ENCODE peak calls at places on chromosomes 6 and 20, in four cellular contexts. M is aorta, O is A549, U is heart right ventricle. I is an unnamed sample.

GRCh38 chr6:135673671-135674309 is 176.2 kb upstream of the AHI1 start:
- DNase-seq in M (no peak), O (no peak), U (no peak), I (no peak)

GRCh38 chr6:25012657-25013056 is 76.9 kb upstream of the RIPOR2 start:
- DNase-seq in M (no peak), O (no peak), U (no peak), I (no peak)

GRCh38 chr20:25525295-25525694 is 60.0 kb downstream of the NINL start:
- DNase-seq in M (no peak), O (no peak), U (no peak), I (no peak)

GRCh38 chr20:39044501-39044900 is 82.4 kb downstream of the DHX35 start:
- DNase-seq in M (no peak), O (no peak), U (no peak), I (no peak)

GRCh38 chr20:24493181-24493580 is 23.8 kb downstream of the SYNDIG1 start:
- DNase-seq in M (no peak), O (no peak), U (no peak), I (no peak)

GRCh38 chr6:52877786-52878185 is 31.7 kb downstream of the GSTA3 start:
- DNase-seq in M (no peak), O (no peak), U (no peak), I (no peak)

GRCh38 chr20:62376112-62377063 is 9.3 kb upstream of the LAMA5 start:
- DNase-seq in M (peak; percentile 80), O (peak; percentile 81), U (peak; percentile 62), I (no peak)

GRCh38 chr6:39053016-39053595 is 4.5 kb downstream of the GLP1R start:
- DNase-seq in M (no peak), O (no peak), U (no peak), I (no peak)

GRCh38 chr20:62096421-62097380 is 25.6 kb upstream of the LSM14B start:
- DNase-seq in M (no peak), O (no peak), U (no peak), I (no peak)

GRCh38 chr20:48574383-48574782 is 253.4 kb downstream of the PREX1 start:
- DNase-seq in M (no peak), O (peak; percentile 68), U (no peak), I (no peak)

GRCh38 chr6:155142902-155143609 is 120.8 kb upstream of the CLDN20 start:
- DNase-seq in M (no peak), O (no peak), U (no peak), I (peak; percentile 23)

GRCh38 chr20:59437601-59438031 is 137.2 kb downstream of the EDN3 start:
- DNase-seq in M (no peak), O (no peak), U (no peak), I (no peak)

GRCh38 chr6:52336919-52337561 is 24.9 kb upstream of the PAQR8 start:
- DNase-seq in M (no peak), O (no peak), U (no peak), I (no peak)

GRCh38 chr6:9204171-9204570 is 768.8 kb upstream of the SLC35B3 start:
- DNase-seq in M (no peak), O (peak; percentile 13), U (no peak), I (no peak)

GRCh38 chr20:41009960-41010359 is 18.7 kb upstream of the TOP1 start:
- DNase-seq in M (no peak), O (no peak), U (no peak), I (no peak)

GRCh38 chr20:6700563-6701328 is 66.7 kb upstream of the BMP2 start:
- DNase-seq in M (peak; percentile 87), O (no peak), U (peak; percentile 38), I (no peak)

GRCh38 chr20:6698056-6698455 is 69.4 kb upstream of the BMP2 start:
- DNase-seq in M (no peak), O (no peak), U (no peak), I (no peak)

GRCh38 chr20:6698723-6699122 is 68.8 kb upstream of the BMP2 start:
- DNase-seq in M (no peak), O (no peak), U (no peak), I (no peak)

GRCh38 chr20:6702144-6702543 is 65.3 kb upstream of the BMP2 start:
- DNase-seq in M (no peak), O (no peak), U (no peak), I (no peak)

DNA sequence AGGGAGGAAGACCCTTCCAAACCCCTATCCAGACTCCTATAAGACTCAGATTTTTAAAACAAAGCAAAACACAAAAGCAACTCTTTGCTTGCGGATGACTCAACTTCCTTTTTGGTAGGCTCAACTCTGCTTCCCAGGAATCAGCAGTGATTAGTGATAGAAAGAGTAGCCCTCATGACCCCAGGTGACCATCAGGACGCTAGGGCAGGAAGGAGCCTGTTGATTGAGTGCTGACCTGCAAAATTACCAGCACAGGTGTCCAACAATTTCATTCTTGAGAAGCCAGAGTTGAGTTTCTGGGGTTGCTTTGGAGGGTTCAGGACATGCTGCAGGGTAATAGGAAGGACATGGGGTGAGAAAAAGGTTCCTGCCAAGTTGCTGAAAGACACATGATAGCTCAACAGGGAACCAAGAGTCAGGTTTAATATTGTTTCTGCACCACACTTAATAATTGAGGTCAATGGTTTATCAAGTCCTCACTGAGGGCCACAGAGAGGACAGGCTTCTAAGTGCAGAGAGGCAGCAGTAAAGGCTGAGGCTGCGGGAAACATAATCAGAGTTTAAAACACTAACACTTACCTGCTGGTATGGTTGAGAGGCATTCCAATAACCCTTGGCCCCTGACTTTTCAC is 67.4 kb upstream of the BMP2 start:
- DNase-seq in M (no peak), O (no peak), U (no peak), I (no peak)
- H3K4me1 ChIP-seq in M (peaks cover 3% of the 10 kb centered on the region), O (peaks cover 13% of the 10 kb centered on the region), U (peaks cover 8% of the 10 kb centered on the region), I (no peaks in the 10 kb centered on the region)

DNA sequence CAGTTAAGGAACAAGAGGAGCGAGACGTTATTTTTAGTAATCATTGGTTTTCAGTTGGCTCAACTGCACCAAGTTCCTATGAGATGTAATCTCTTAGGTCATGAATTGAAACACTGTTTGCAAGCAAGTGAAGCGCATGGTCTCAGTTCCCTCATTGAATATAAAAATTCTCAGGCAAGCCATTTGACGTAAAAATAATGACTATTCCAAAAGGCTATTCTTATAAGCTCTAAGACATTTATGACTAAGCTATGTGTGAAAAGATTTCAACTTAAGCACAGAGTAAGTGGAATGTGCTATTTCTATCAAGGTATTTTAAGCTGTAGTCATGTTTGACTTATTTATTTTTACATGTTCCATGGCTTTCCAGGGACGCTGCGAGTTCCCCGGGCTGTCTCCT is 248.5 kb downstream of the THBS2 start:
- DNase-seq in M (no peak), O (no peak), U (no peak), I (no peak)
- H3K9me3 ChIP-seq in M (no peaks in the 10 kb centered on the region), O (no peaks in the 10 kb centered on the region), U (no peaks in the 10 kb centered on the region), I (peaks cover 3% of the 10 kb centered on the region)

GRCh38 chr6:35723587-35723986 is 13.2 kb upstream of the ARMC12 start:
- DNase-seq in M (no peak), O (no peak), U (no peak), I (no peak)

GRCh38 chr6:35725721-35726438 is 11.0 kb upstream of the ARMC12 start:
- DNase-seq in M (peak; percentile 62), O (peak; percentile 36), U (peak; percentile 57), I (no peak)

GRCh38 chr6:35724059-35724458 is 12.8 kb upstream of the ARMC12 start:
- DNase-seq in M (no peak), O (no peak), U (no peak), I (no peak)

GRCh38 chr6:35724471-35724870 is 12.4 kb upstream of the ARMC12 start:
- DNase-seq in M (no peak), O (no peak), U (no peak), I (no peak)

GRCh38 chr6:35725081-35725708 is 11.6 kb upstream of the ARMC12 start:
- DNase-seq in M (no peak), O (no peak), U (no peak), I (no peak)
- H3K4me1 ChIP-seq in M (no peaks in the 10 kb centered on the region), O (peaks cover 58% of the 10 kb centered on the region), U (peaks cover 64% of the 10 kb centered on the region), I (peaks cover 20% of the 10 kb centered on the region)

GRCh38 chr6:167677422-167677789 is 149.3 kb upstream of the AFDN start:
- DNase-seq in M (no peak), O (no peak), U (no peak), I (no peak)

GRCh38 chr6:167678102-167679101 is 148.3 kb upstream of the AFDN start:
- DNase-seq in M (peak; percentile 61), O (no peak), U (peak; percentile 71), I (peak; percentile 82)

GRCh38 chr6:167679137-167679736 is 147.5 kb upstream of the AFDN start:
- DNase-seq in M (no peak), O (no peak), U (no peak), I (no peak)

GRCh38 chr6:167676000-167676665 is 150.6 kb upstream of the AFDN start:
- DNase-seq in M (no peak), O (peak; percentile 42), U (no peak), I (no peak)

DNA sequence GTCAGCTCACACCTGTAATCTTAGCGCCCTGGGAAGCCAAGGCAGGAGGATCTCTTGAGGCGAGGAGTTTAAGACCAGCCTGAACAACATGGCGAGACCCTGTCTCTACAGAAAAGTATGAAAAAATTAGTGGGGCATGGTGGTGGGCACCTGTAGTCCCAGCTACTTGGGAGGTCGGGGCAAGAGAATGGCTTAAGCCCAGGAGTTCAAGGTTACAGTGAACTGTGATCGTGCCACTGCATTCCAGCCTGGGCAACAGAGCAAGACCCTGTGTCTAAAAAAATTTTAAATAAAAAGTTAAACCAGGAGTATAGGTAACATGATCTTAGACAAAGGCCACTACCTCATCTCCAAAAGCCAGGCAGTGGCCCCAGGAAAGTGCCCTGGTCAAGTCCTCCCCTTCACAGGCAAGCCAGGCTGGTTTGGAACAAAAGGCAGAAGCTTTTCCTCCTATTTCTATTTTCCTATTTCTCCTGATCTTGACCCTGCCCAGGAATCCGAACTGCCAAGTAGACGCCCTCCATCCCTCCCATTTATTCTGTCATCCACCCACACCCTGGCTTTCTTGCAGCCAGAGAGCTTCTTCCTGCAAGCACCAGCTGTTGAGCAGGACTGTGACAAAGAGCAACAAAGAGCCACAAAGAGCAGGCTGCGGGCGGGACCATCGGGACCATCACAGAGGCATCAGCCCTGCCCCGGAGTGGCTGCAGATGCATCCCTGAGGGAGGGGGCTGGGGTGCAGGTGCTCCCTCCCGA is 149.9 kb upstream of the AFDN start:
- DNase-seq in M (peak; percentile 14), O (no peak), U (no peak), I (no peak)
- H3K9me3 ChIP-seq in M (no peaks in the 10 kb centered on the region), O (no peaks in the 10 kb centered on the region), U (no peaks in the 10 kb centered on the region), I (no peaks in the 10 kb centered on the region)

GRCh38 chr6:33840064-33840926 is 36.5 kb upstream of the MLN start:
- DNase-seq in M (peak; percentile 58), O (peak; percentile 95), U (no peak), I (no peak)

GRCh38 chr6:33837070-33837469 is 33.3 kb upstream of the MLN start:
- DNase-seq in M (no peak), O (no peak), U (no peak), I (no peak)

GRCh38 chr6:33839399-33840063 is 35.7 kb upstream of the MLN start:
- DNase-seq in M (no peak), O (no peak), U (no peak), I (no peak)

GRCh38 chr6:33837971-33838665 is 34.3 kb upstream of the MLN start:
- DNase-seq in M (no peak), O (no peak), U (no peak), I (no peak)

GRCh38 chr6:33838979-33839378 is 35.2 kb upstream of the MLN start:
- DNase-seq in M (no peak), O (no peak), U (no peak), I (no peak)
- H3K4me1 ChIP-seq in M (no peaks in the 10 kb centered on the region), O (peaks cover 56% of the 10 kb centered on the region), U (no peaks in the 10 kb centered on the region), I (peaks cover 6% of the 10 kb centered on the region)

DNA sequence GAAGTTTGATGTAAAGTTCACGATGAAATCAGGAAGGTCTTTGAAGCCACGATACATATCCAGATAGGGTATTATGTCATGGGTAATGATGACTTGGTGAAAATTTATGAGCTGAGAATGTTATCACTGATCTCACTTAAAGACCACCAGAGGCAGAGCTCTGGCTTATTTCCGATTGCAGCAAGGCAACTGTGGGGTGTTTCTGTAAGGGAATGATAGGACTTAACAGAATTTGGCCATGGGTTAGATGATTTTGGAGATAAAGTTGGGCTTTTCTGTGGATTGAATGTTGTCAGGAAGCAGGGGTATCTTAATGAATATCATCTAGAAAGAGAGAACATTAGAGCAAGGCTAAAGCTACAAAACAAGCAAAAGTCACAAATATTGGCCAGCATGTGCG is 508.4 kb downstream of the HDGFL1 start:
- DNase-seq in M (no peak), O (no peak), U (no peak), I (no peak)
- H3K9me3 ChIP-seq in M (peaks cover 2% of the 10 kb centered on the region), O (no peaks in the 10 kb centered on the region), U (peaks cover 11% of the 10 kb centered on the region), I (no peaks in the 10 kb centered on the region)

I was measured in HAP-1.